ENCODE peak calls at places on chromosomes 11 and 22, in ten cellular contexts. P is WTC11, F is thoracic aorta, C is right lobe of liver, B is H1, A is A172, Q is fibroblast of villous mesenchyme, O is hippocampal formation, U is hypothalamus, Z is NCI-H2107. V is an unnamed sample.
A peak's percentile ranks its signal among the peaks of the same experiment; 100 is the strongest.

GRCh38 chr11:85937838-85938237 is 82.7 kb downstream of the CCDC83 start:
- DNase-seq in C (no peak), U (no peak), O (no peak), Z (no peak), A (no peak), F (no peak), Q (no peak), P (no peak), B (no peak), V (no peak)

GRCh38 chr22:48609279-48609865 is 1218.3 kb downstream of the BRD1 start:
- DNase-seq in F (no peak), Z (no peak), U (no peak), Q (no peak), O (no peak), C (no peak), A (no peak), P (no peak), B (no peak), V (no peak)

GRCh38 chr11:100739636-100740035 is 52.5 kb downstream of the ARHGAP42 start:
- DNase-seq in U (no peak), Z (no peak), A (peak; percentile 86), B (no peak), P (no peak), Q (peak; percentile 97), C (no peak), F (no peak), O (no peak), V (no peak)

GRCh38 chr11:10762185-10762584 is 11.1 kb downstream of the CTR9 start:
- DNase-seq in U (no peak), F (no peak), Q (no peak), C (no peak), O (no peak), Z (no peak), A (no peak), B (no peak), P (no peak), V (no peak)

GRCh38 chr11:67379061-67380058 is 6.0 kb upstream of the CLCF1 start:
- DNase-seq in P (no peak), B (no peak), U (no peak), Z (no peak), F (no peak), O (no peak), C (no peak), A (peak; percentile 81), Q (peak; percentile 73), V (no peak)

GRCh38 chr11:2799881-2800654 is 85.5 kb downstream of the CDKN1C start:
- DNase-seq in O (no peak), P (peak; percentile 9), U (no peak), A (peak; percentile 44), Q (peak; percentile 80), F (no peak), Z (no peak), B (peak; percentile 40), C (peak; percentile 11), V (no peak)

GRCh38 chr11:8886332-8886731 is 24.7 kb upstream of the AKIP1 start:
- DNase-seq in B (no peak), Q (peak; percentile 44), F (no peak), C (no peak), P (no peak), A (no peak), Z (no peak), O (no peak), U (no peak), V (no peak)

GRCh38 chr11:124864176-124864891 is 898 bp upstream of the ROBO3 start:
- DNase-seq in C (no peak), B (no peak), U (no peak), A (no peak), P (no peak), Q (no peak), O (no peak), Z (no peak), F (no peak), V (no peak)

GRCh38 chr11:96338910-96339703 is 3.9 kb downstream of the MAML2 start:
- DNase-seq in Z (no peak), F (no peak), Q (peak; percentile 67), A (no peak), O (peak; percentile 64), U (peak; percentile 67), B (no peak), C (peak; percentile 31), P (no peak), V (no peak)

GRCh38 chr22:30337461-30337778 is 10.7 kb upstream of the TBC1D10A start:
- DNase-seq in A (no peak), F (no peak), P (no peak), O (no peak), C (no peak), B (no peak), Z (no peak), U (no peak), Q (no peak), V (no peak)